ENCODE peak calls at places on chromosomes 12 and 14, in six cellular contexts. One of them, this sample, is unnamed.

GRCh38 chr12:91854725-91855124 is 290.9 kb downstream of the BTG1 start:
- DNase-seq in uterus: no peak
- DNase-seq in pancreas: no peak
- DNase-seq in dorsolateral prefrontal cortex: no peak
- DNase-seq in thyroid gland: no peak
- DNase-seq in PC-3: peak; percentile 5
- DNase-seq in this sample: no peak

GRCh38 chr12:94170690-94171594 is 22.6 kb downstream of the PLXNC1 start:
- DNase-seq in uterus: no peak
- DNase-seq in PC-3: no peak
- DNase-seq in pancreas: peak; percentile 33
- DNase-seq in dorsolateral prefrontal cortex: no peak
- DNase-seq in thyroid gland: no peak
- DNase-seq in this sample: no peak

GRCh38 chr14:51962678-51963077 is 26.7 kb upstream of the RTRAF start:
- DNase-seq in pancreas: no peak
- DNase-seq in thyroid gland: no peak
- DNase-seq in uterus: no peak
- DNase-seq in dorsolateral prefrontal cortex: no peak
- DNase-seq in PC-3: no peak
- DNase-seq in this sample: no peak

GRCh38 chr12:101204598-101205304 is 5.3 kb downstream of the SLC5A8 start:
- DNase-seq in thyroid gland: peak; percentile 41
- DNase-seq in PC-3: peak; percentile 7
- DNase-seq in pancreas: no peak
- DNase-seq in dorsolateral prefrontal cortex: no peak
- DNase-seq in uterus: no peak
- DNase-seq in this sample: no peak

GRCh38 chr12:44972746-44973421 is 78.0 kb downstream of the DBX2 start:
- DNase-seq in pancreas: no peak
- DNase-seq in dorsolateral prefrontal cortex: no peak
- DNase-seq in PC-3: peak; percentile 43
- DNase-seq in thyroid gland: no peak
- DNase-seq in uterus: no peak
- DNase-seq in this sample: no peak

GRCh38 chr14:100155049-100155621 is 4.3 kb downstream of the DEGS2 start:
- DNase-seq in uterus: no peak
- DNase-seq in pancreas: no peak
- DNase-seq in dorsolateral prefrontal cortex: no peak
- DNase-seq in thyroid gland: peak; percentile 82
- DNase-seq in PC-3: peak; percentile 64
- DNase-seq in this sample: no peak

GRCh38 chr14:78448483-78449094 is 278.4 kb downstream of the NRXN3 start:
- DNase-seq in uterus: no peak
- DNase-seq in PC-3: peak; percentile 28
- DNase-seq in thyroid gland: peak; percentile 43
- DNase-seq in dorsolateral prefrontal cortex: peak; percentile 67
- DNase-seq in pancreas: peak; percentile 41
- DNase-seq in this sample: peak; percentile 13

GRCh38 chr12:103840881-103841689 is at the start of gene NT5DC3:
- DNase-seq in uterus: peak; percentile 81
- DNase-seq in dorsolateral prefrontal cortex: peak; percentile 86
- DNase-seq in thyroid gland: peak; percentile 80
- DNase-seq in PC-3: peak; percentile 89
- DNase-seq in pancreas: peak; percentile 92
- DNase-seq in this sample: peak; percentile 60

GRCh38 chr12:119222222-119222951 is 43.7 kb downstream of the HSPB8 start:
- DNase-seq in PC-3: no peak
- DNase-seq in dorsolateral prefrontal cortex: no peak
- DNase-seq in uterus: no peak
- DNase-seq in pancreas: no peak
- DNase-seq in thyroid gland: no peak
- DNase-seq in this sample: no peak

GRCh38 chr12:103783744-103784664 is 57.0 kb downstream of the NT5DC3 start:
- DNase-seq in pancreas: peak; percentile 43
- DNase-seq in uterus: no peak
- DNase-seq in thyroid gland: peak; percentile 55
- DNase-seq in PC-3: peak; percentile 23
- DNase-seq in dorsolateral prefrontal cortex: no peak
- DNase-seq in this sample: no peak

GRCh38 chr12:105986779-105987686 is 151.7 kb downstream of the NUAK1 start:
- DNase-seq in pancreas: no peak
- DNase-seq in dorsolateral prefrontal cortex: no peak
- DNase-seq in PC-3: no peak
- DNase-seq in uterus: no peak
- DNase-seq in thyroid gland: no peak
- DNase-seq in this sample: no peak

GRCh38 chr12:26406813-26407212 is 211.4 kb downstream of the SSPN start:
- DNase-seq in PC-3: no peak
- DNase-seq in thyroid gland: no peak
- DNase-seq in dorsolateral prefrontal cortex: no peak
- DNase-seq in uterus: no peak
- DNase-seq in pancreas: no peak
- DNase-seq in this sample: no peak

GRCh38 chr12:107296681-107297086 is 203.3 kb upstream of the CRY1 start:
- DNase-seq in uterus: no peak
- DNase-seq in dorsolateral prefrontal cortex: no peak
- DNase-seq in PC-3: peak; percentile 86
- DNase-seq in pancreas: no peak
- DNase-seq in thyroid gland: no peak
- DNase-seq in this sample: no peak

GRCh38 chr12:116590561-116590960 is 31.4 kb downstream of the MAP1LC3B2 start:
- DNase-seq in pancreas: no peak
- DNase-seq in dorsolateral prefrontal cortex: no peak
- DNase-seq in thyroid gland: no peak
- DNase-seq in uterus: no peak
- DNase-seq in PC-3: peak; percentile 46
- DNase-seq in this sample: no peak

DNA sequence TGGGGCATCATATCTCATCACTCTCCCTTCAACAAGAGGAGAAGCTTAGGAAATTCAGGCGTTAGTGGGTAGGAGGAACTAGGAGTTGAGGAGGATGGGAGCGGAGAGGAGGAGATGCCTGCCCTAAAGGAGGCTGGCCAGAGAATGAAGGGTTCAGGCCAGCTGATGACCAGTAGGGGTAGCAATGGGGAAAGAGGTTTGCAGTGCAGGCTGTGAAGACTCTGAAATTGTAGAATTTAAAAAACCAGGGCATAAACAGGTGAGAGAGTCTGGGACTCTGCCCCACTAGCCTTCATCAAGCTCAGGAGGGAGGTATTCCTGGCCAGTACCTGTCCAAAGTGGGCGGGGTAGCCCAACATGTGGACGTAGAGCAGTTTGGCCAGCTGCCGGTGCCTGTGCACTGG is 807 bp downstream of the AP1G2 start:
- DNase-seq in uterus: no peak
- DNase-seq in thyroid gland: peak; percentile 75
- DNase-seq in PC-3: peak; percentile 63
- DNase-seq in dorsolateral prefrontal cortex: no peak
- DNase-seq in pancreas: peak; percentile 86
- DNase-seq in this sample: no peak
- TF ChIP-seq CTCF in uterus: no peak
- TF ChIP-seq CTCF in thyroid gland: no peak
- TF ChIP-seq CTCF in PC-3: peak; percentile 37
- TF ChIP-seq CTCF in dorsolateral prefrontal cortex: no peak
- TF ChIP-seq CTCF in pancreas: no peak
- TF ChIP-seq CTCF in this sample: no peak

DNA sequence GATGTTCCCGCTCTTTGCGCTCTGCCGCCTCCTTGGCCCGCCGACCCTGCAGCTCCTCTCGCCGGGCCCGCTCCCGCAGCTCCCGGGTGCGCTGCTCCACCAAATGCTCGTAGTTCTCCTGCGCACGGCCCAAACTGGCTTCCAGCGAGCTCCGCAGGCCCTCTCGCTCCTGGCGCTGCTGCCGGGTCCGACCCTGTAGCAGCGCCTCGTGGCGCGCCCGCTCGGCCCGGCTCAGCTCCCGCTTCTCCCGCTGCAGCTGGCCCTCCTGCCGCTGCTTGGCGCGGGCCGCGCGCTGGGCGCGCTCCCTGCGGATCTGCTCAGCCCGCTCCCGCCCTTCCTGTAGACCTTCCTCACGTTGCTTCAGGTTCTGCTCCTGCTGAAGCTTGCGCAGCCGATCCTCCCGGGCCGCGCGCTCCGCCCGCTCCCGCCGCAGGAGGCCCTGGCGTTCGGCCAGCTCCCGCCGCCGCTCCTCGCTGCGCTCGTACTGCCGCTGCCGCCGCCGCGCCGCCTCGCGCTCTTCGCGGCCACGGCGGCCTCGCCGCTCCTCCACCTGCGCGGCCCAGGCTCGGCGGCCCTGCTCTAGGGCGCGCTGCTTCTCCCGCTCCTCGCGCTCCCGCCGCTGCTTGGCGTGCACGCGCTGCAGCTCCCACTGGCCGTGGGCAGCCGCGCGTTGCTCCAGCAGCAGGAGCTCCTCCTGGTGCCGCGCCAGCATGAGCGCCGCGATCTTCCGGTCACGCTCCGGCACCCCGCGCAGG is 2.6 kb downstream of the CCDC177 start:
- DNase-seq in PC-3: peak; percentile 33
- DNase-seq in thyroid gland: peak; percentile 35
- DNase-seq in pancreas: peak; percentile 42
- DNase-seq in dorsolateral prefrontal cortex: no peak
- DNase-seq in uterus: peak; percentile 20
- DNase-seq in this sample: no peak
- H3K4me3 ChIP-seq in PC-3: peak overlapping the region; percentile 51
- H3K4me3 ChIP-seq in thyroid gland: no peak overlapping the region
- H3K4me3 ChIP-seq in pancreas: peak overlapping the region; percentile 33
- H3K4me3 ChIP-seq in dorsolateral prefrontal cortex: no peak overlapping the region
- H3K4me3 ChIP-seq in uterus: peak overlapping the region; percentile 34
- H3K4me3 ChIP-seq in this sample: peak overlapping the region; percentile 19

GRCh38 chr12:56520025-56520810 is 1.4 kb upstream of the RBMS2 start:
- DNase-seq in pancreas: no peak
- DNase-seq in uterus: no peak
- DNase-seq in thyroid gland: no peak
- DNase-seq in PC-3: no peak
- DNase-seq in dorsolateral prefrontal cortex: no peak
- DNase-seq in this sample: no peak

GRCh38 chr12:56521590-56522371 is at the start of gene RBMS2:
- DNase-seq in thyroid gland: peak; percentile 89
- DNase-seq in uterus: peak; percentile 81
- DNase-seq in dorsolateral prefrontal cortex: peak; percentile 80
- DNase-seq in PC-3: peak; percentile 89
- DNase-seq in pancreas: peak; percentile 53
- DNase-seq in this sample: peak; percentile 68

GRCh38 chr12:56518570-56518969 is 3.0 kb upstream of the RBMS2 start:
- DNase-seq in pancreas: no peak
- DNase-seq in thyroid gland: no peak
- DNase-seq in uterus: no peak
- DNase-seq in dorsolateral prefrontal cortex: no peak
- DNase-seq in PC-3: peak; percentile 94
- DNase-seq in this sample: no peak

GRCh38 chr12:56521209-56521589 is 421 bp upstream of the RBMS2 start:
- DNase-seq in dorsolateral prefrontal cortex: no peak
- DNase-seq in thyroid gland: peak; percentile 50
- DNase-seq in pancreas: no peak
- DNase-seq in PC-3: no peak
- DNase-seq in uterus: peak; percentile 31
- DNase-seq in this sample: no peak

GRCh38 chr12:56522486-56523193 is 1.0 kb downstream of the RBMS2 start:
- DNase-seq in thyroid gland: no peak
- DNase-seq in PC-3: peak; percentile 27
- DNase-seq in uterus: no peak
- DNase-seq in dorsolateral prefrontal cortex: no peak
- DNase-seq in pancreas: no peak
- DNase-seq in this sample: no peak
- H3K27ac ChIP-seq in thyroid gland: peak overlapping the region; percentile 93
- H3K27ac ChIP-seq in PC-3: peak overlapping the region; percentile 64
- H3K27ac ChIP-seq in uterus: peak overlapping the region; percentile 88
- H3K27ac ChIP-seq in dorsolateral prefrontal cortex: peak overlapping the region; percentile 90
- H3K27ac ChIP-seq in pancreas: peak overlapping the region; percentile 87
- H3K27ac ChIP-seq in this sample: peak overlapping the region; percentile 90

GRCh38 chr12:25130741-25131188 is 64.2 kb downstream of the DNAI7 start:
- DNase-seq in pancreas: no peak
- DNase-seq in thyroid gland: no peak
- DNase-seq in uterus: no peak
- DNase-seq in dorsolateral prefrontal cortex: no peak
- DNase-seq in PC-3: peak; percentile 60
- DNase-seq in this sample: no peak
- TF ChIP-seq CTCF in pancreas: peak; percentile 50
- TF ChIP-seq CTCF in thyroid gland: peak; percentile 67
- TF ChIP-seq CTCF in uterus: peak; percentile 43
- TF ChIP-seq CTCF in dorsolateral prefrontal cortex: peak; percentile 79
- TF ChIP-seq CTCF in PC-3: peak; percentile 65
- TF ChIP-seq CTCF in this sample: peak; percentile 38

DNA sequence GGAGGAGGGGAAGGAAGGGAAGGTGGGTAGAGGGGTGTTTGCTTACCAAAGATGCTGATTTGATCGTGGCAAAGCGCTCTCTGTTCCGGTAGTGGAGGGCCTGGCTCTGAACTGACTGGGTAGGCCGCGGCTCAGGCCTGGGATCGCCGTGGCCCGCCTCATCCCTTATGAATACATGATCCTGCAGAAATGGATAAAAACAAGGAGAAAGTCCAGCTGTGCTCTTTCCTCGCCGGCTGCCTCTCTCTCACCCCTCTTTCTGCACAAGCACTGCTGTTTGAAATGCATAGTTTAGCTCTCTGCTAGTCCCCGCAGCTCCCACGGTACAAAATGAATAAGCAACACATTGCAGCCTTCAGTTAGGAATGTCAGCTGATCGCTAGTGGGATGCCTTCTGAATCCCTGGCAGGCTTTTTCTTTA is 53.8 kb downstream of the PEBP1 start:
- DNase-seq in PC-3: no peak
- DNase-seq in pancreas: peak; percentile 22
- DNase-seq in dorsolateral prefrontal cortex: peak; percentile 58
- DNase-seq in uterus: no peak
- DNase-seq in thyroid gland: peak; percentile 39
- DNase-seq in this sample: peak; percentile 18
- H3K4me3 ChIP-seq in PC-3: no peak overlapping the region
- H3K4me3 ChIP-seq in pancreas: peak overlapping the region; percentile 21
- H3K4me3 ChIP-seq in dorsolateral prefrontal cortex: peak overlapping the region; percentile 70
- H3K4me3 ChIP-seq in uterus: peak overlapping the region; percentile 28
- H3K4me3 ChIP-seq in thyroid gland: no peak overlapping the region
- H3K4me3 ChIP-seq in this sample: peak overlapping the region; percentile 44

GRCh38 chr14:50679674-50680073 is 11.6 kb upstream of the SAV1 start:
- DNase-seq in dorsolateral prefrontal cortex: no peak
- DNase-seq in thyroid gland: no peak
- DNase-seq in pancreas: no peak
- DNase-seq in PC-3: no peak
- DNase-seq in uterus: no peak
- DNase-seq in this sample: no peak

GRCh38 chr14:50678163-50678562 is 10.1 kb upstream of the SAV1 start:
- DNase-seq in uterus: no peak
- DNase-seq in thyroid gland: peak; percentile 3
- DNase-seq in pancreas: no peak
- DNase-seq in dorsolateral prefrontal cortex: no peak
- DNase-seq in PC-3: no peak
- DNase-seq in this sample: no peak

GRCh38 chr14:50675597-50675996 is 7.5 kb upstream of the SAV1 start:
- DNase-seq in thyroid gland: no peak
- DNase-seq in pancreas: no peak
- DNase-seq in PC-3: peak; percentile 62
- DNase-seq in dorsolateral prefrontal cortex: no peak
- DNase-seq in uterus: no peak
- DNase-seq in this sample: no peak

GRCh38 chr14:50676814-50677516 is 8.9 kb upstream of the SAV1 start:
- DNase-seq in dorsolateral prefrontal cortex: no peak
- DNase-seq in PC-3: no peak
- DNase-seq in uterus: no peak
- DNase-seq in thyroid gland: no peak
- DNase-seq in pancreas: no peak
- DNase-seq in this sample: no peak

GRCh38 chr14:50677527-50678063 is 9.5 kb upstream of the SAV1 start:
- DNase-seq in dorsolateral prefrontal cortex: no peak
- DNase-seq in thyroid gland: no peak
- DNase-seq in PC-3: peak; percentile 88
- DNase-seq in uterus: no peak
- DNase-seq in pancreas: no peak
- DNase-seq in this sample: no peak
- H3K27ac ChIP-seq in dorsolateral prefrontal cortex: peak overlapping the region; percentile 13
- H3K27ac ChIP-seq in thyroid gland: peak overlapping the region; percentile 10
- H3K27ac ChIP-seq in PC-3: peak overlapping the region; percentile 80
- H3K27ac ChIP-seq in uterus: no peak overlapping the region
- H3K27ac ChIP-seq in pancreas: peak overlapping the region; percentile 43
- H3K27ac ChIP-seq in this sample: no peak overlapping the region

This sample was measured in tibial nerve.